ENCODE peak calls at places on chromosomes 3 and 15, in ten cellular contexts. One of them, this sample, is unnamed.

GRCh38 chr15:78003539-78004008 is 73.9 kb downstream of the TBC1D2B start:
- DNase-seq in A549: no peak
- DNase-seq in HCT116: no peak
- DNase-seq in GM12878: no peak
- DNase-seq in HepG2: no peak
- DNase-seq in K562: no peak
- DNase-seq in WTC11: no peak
- DNase-seq in NB4: no peak
- DNase-seq in H1: no peak
- DNase-seq in SK-N-SH: no peak
- DNase-seq in this sample: no peak

GRCh38 chr15:48120751-48121150 is at the start of gene SLC24A5:
- DNase-seq in A549: no peak
- DNase-seq in HCT116: no peak
- DNase-seq in GM12878: no peak
- DNase-seq in HepG2: no peak
- DNase-seq in K562: no peak
- DNase-seq in WTC11: no peak
- DNase-seq in NB4: no peak
- DNase-seq in H1: no peak
- DNase-seq in SK-N-SH: no peak
- DNase-seq in this sample: no peak

GRCh38 chr3:190644035-190644434 is 130.2 kb downstream of the IL1RAP start:
- DNase-seq in A549: no peak
- DNase-seq in HCT116: no peak
- DNase-seq in GM12878: no peak
- DNase-seq in HepG2: no peak
- DNase-seq in K562: no peak
- DNase-seq in WTC11: no peak
- DNase-seq in NB4: no peak
- DNase-seq in H1: no peak
- DNase-seq in SK-N-SH: no peak
- DNase-seq in this sample: no peak

GRCh38 chr3:128436214-128436613 is 30.5 kb downstream of the DNAJB8 start:
- DNase-seq in A549: no peak
- DNase-seq in HCT116: no peak
- DNase-seq in GM12878: no peak
- DNase-seq in HepG2: no peak
- DNase-seq in K562: no peak
- DNase-seq in WTC11: no peak
- DNase-seq in NB4: no peak
- DNase-seq in H1: no peak
- DNase-seq in SK-N-SH: no peak
- DNase-seq in this sample: no peak

GRCh38 chr3:17765819-17766472 is 23.5 kb upstream of the TBC1D5 start:
- DNase-seq in A549: no peak
- DNase-seq in HCT116: no peak
- DNase-seq in GM12878: peak; percentile 60
- DNase-seq in HepG2: no peak
- DNase-seq in K562: no peak
- DNase-seq in WTC11: no peak
- DNase-seq in NB4: peak; percentile 37
- DNase-seq in H1: no peak
- DNase-seq in SK-N-SH: no peak
- DNase-seq in this sample: no peak

GRCh38 chr3:46372492-46373359 is 2.0 kb downstream of the CCR5 start:
- DNase-seq in A549: no peak
- DNase-seq in HCT116: no peak
- DNase-seq in GM12878: no peak
- DNase-seq in HepG2: no peak
- DNase-seq in K562: no peak
- DNase-seq in WTC11: no peak
- DNase-seq in NB4: peak; percentile 74
- DNase-seq in H1: no peak
- DNase-seq in SK-N-SH: no peak
- DNase-seq in this sample: no peak

GRCh38 chr15:75785771-75786563 is 57.3 kb upstream of the UBE2Q2 start:
- DNase-seq in A549: no peak
- DNase-seq in HCT116: no peak
- DNase-seq in GM12878: no peak
- DNase-seq in HepG2: peak; percentile 31
- DNase-seq in K562: peak; percentile 35
- DNase-seq in WTC11: peak; percentile 74
- DNase-seq in NB4: no peak
- DNase-seq in H1: peak; percentile 68
- DNase-seq in SK-N-SH: peak; percentile 86
- DNase-seq in this sample: peak; percentile 15

GRCh38 chr3:180358179-180358578 is 243.8 kb upstream of the TTC14 start:
- DNase-seq in A549: no peak
- DNase-seq in HCT116: no peak
- DNase-seq in GM12878: no peak
- DNase-seq in HepG2: no peak
- DNase-seq in K562: no peak
- DNase-seq in WTC11: no peak
- DNase-seq in NB4: no peak
- DNase-seq in H1: no peak
- DNase-seq in SK-N-SH: no peak
- DNase-seq in this sample: peak; percentile 23

GRCh38 chr15:39488498-39488897 is 92.4 kb upstream of the THBS1 start:
- DNase-seq in A549: no peak
- DNase-seq in HCT116: no peak
- DNase-seq in GM12878: no peak
- DNase-seq in HepG2: no peak
- DNase-seq in K562: no peak
- DNase-seq in WTC11: no peak
- DNase-seq in NB4: no peak
- DNase-seq in H1: no peak
- DNase-seq in SK-N-SH: no peak
- DNase-seq in this sample: peak; percentile 29

DNA sequence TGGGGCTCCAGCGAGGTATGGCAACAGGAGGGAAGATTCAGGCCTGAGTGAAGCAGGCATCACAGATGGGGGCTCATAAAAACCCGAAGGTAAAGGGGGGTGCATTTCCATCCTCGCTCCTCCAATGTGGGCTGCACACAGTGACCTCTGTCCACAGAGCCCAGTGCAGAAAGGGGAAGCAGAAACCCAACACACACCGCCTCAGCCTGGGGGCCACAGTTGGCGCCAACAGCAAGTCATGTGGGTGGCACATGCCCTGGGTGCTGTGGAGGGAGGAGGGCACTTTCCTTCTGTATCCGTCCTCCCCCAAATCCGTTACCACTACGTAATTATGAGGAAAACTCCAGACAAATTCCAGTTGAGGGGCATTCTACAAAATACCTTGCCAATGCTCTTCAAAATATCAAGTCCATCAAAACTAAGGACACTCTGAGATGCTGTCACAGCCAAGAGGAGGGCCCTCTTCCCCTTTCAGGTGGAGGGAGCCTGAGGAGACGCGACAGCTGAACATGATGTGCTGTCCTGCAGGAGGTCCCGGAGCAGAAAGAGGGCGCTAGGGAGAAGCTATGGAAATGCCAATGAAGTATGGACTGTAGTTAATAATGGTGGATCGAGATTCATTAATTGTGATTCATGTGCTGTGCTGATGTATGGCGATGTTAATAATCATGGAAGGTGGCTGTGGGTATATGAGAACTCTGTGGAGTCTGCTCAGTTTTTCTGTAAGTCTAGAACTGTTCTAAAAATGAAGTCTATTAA is 16.4 kb downstream of the APBA2 start:
- DNase-seq in A549: no peak
- DNase-seq in HCT116: no peak
- DNase-seq in GM12878: no peak
- DNase-seq in HepG2: no peak
- DNase-seq in K562: no peak
- DNase-seq in WTC11: peak; percentile 59
- DNase-seq in NB4: peak; percentile 18
- DNase-seq in H1: no peak
- DNase-seq in SK-N-SH: no peak
- DNase-seq in this sample: no peak
- TF ChIP-seq MAX in A549: no peak
- TF ChIP-seq MAX in HCT116: no peak
- TF ChIP-seq MAX in GM12878: no peak
- TF ChIP-seq MAX in HepG2: no peak
- TF ChIP-seq MAX in K562: no peak
- TF ChIP-seq MAX in WTC11: no peak
- TF ChIP-seq MAX in NB4: peak; percentile 19
- TF ChIP-seq MAX in H1: no peak
- TF ChIP-seq MAX in SK-N-SH: no peak
- TF ChIP-seq MAX in this sample: no peak

DNA sequence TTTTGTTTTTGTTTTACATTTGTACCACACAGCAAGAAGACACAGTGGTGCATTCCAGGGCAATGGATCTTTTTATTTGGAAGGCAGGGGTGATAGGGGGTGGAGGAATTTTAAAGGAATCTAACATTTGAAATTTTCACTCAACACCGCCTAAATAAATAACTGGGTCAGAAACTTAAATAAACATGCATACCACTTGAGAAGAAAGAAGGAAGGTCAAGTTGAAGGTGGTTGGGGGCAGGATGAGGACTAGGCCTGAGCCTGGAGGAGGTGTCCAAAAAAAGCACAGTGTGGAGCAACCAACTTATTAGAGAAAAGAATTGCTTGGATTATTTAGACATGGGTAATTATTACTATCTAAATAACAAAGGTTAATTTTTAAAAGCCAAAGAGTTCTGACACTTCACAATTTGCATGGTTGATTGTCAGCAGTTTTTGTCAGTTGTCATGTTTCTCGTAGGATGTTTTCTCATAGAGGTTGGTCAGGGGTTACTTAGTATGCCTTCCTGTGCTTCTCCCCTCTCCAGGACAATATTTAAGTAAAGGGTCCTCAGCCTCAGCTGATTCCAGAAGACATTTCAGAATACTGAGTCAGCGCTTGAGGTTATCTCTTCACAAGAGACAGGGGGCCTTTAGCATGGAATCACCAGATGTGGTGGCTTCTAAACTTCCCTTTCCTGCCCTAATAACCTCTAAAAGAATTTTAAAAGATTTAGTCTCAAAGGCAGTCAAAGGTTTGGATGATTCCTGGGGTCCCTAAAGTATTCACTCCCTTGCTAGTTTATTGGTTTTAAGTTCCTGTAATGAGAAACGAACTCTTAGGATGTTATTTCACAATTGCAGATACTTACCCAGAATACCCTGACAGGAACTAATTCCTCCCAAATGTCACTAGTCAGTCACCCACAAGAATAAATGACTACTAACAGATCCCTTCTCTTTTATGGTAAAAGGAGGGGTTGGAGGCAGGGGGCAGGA is 173.8 kb upstream of the SLC2A2 start:
- DNase-seq in A549: no peak
- DNase-seq in HCT116: no peak
- DNase-seq in GM12878: no peak
- DNase-seq in HepG2: no peak
- DNase-seq in K562: no peak
- DNase-seq in WTC11: no peak
- DNase-seq in NB4: peak; percentile 94
- DNase-seq in H1: no peak
- DNase-seq in SK-N-SH: no peak
- DNase-seq in this sample: peak; percentile 47
- TF ChIP-seq MAX in A549: no peak
- TF ChIP-seq MAX in HCT116: no peak
- TF ChIP-seq MAX in GM12878: no peak
- TF ChIP-seq MAX in HepG2: no peak
- TF ChIP-seq MAX in K562: no peak
- TF ChIP-seq MAX in WTC11: no peak
- TF ChIP-seq MAX in NB4: no peak
- TF ChIP-seq MAX in H1: no peak
- TF ChIP-seq MAX in SK-N-SH: no peak
- TF ChIP-seq MAX in this sample: no peak

DNA sequence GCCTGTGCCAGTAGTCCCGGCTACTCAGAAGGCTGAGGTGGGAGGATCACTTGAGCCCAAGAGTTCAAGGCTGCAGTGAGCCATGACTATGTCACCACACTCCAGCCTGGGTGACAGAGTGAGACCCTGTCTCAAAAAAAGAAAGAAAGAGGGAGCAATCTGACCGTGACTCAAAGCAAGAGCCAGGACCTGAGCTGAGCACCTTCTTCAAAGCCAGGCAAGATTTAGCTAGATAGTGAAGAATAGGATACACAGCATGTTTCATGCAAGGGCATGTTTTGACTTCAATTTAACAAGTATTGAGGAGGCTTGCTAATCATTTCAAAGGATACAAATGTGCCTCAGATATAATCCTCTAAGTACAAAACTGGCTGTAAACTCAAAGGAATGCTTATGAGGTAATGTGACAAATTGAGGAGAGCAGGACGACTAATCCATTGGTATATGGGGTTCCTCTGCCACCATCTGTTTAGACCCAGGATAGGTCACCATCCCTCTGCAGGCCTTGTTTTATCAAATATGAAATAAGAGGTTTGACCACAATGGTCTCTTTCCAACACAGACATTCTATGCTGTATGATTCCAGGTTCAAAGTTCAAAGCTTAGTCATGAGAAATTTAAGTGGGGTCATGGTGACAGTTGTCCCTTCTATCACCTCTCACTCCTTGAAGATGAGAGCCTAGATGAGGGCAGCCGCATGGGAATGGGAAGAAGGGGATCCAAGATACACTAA is 33.2 kb downstream of the RAB27A start:
- DNase-seq in A549: no peak
- DNase-seq in HCT116: no peak
- DNase-seq in GM12878: no peak
- DNase-seq in HepG2: peak; percentile 5
- DNase-seq in K562: no peak
- DNase-seq in WTC11: no peak
- DNase-seq in NB4: no peak
- DNase-seq in H1: no peak
- DNase-seq in SK-N-SH: no peak
- DNase-seq in this sample: no peak
- TF ChIP-seq MAX in A549: no peak
- TF ChIP-seq MAX in HCT116: no peak
- TF ChIP-seq MAX in GM12878: no peak
- TF ChIP-seq MAX in HepG2: no peak
- TF ChIP-seq MAX in K562: no peak
- TF ChIP-seq MAX in WTC11: no peak
- TF ChIP-seq MAX in NB4: no peak
- TF ChIP-seq MAX in H1: no peak
- TF ChIP-seq MAX in SK-N-SH: no peak
- TF ChIP-seq MAX in this sample: no peak

DNA sequence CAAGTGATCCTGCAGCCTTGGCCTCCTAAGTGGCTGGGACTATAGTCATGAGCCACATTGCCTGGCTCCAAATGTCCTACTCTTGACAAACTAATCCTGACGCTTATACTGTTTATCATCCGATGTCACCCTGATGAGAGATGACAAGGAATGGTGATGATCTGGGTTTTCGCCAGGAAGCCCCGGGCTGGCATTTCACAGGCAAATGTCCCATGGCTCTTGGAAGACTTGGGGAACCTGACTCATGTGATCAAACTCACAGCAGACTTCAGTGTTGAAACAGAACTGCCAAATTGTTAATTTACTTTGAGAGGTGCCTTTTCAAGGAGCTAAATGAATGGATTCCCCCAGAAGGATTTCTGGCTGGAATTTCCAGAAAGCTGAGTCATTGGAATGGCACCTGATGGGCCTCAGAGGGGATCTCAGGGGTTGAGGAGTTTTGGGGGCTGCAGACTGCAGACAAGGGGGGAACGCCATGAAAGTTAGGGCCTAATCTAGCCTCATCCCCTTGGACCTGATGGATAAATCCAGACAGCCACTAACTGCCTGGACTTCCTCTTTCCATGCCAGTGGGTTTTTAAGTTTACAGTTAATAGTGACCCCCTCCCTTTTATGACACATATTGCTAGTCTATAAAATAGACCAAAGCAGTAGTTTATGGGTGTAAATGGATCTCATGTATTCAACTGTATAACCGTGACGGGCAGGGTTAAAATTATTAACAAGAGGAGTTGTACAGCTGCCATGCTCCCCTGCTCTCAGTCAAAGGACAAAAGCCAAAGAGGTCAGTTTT is 146.6 kb downstream of the CHSY1 start:
- DNase-seq in A549: no peak
- DNase-seq in HCT116: no peak
- DNase-seq in GM12878: no peak
- DNase-seq in HepG2: no peak
- DNase-seq in K562: no peak
- DNase-seq in WTC11: no peak
- DNase-seq in NB4: peak; percentile 58
- DNase-seq in H1: no peak
- DNase-seq in SK-N-SH: no peak
- DNase-seq in this sample: no peak
- TF ChIP-seq MAX in A549: no peak
- TF ChIP-seq MAX in HCT116: no peak
- TF ChIP-seq MAX in GM12878: no peak
- TF ChIP-seq MAX in HepG2: no peak
- TF ChIP-seq MAX in K562: no peak
- TF ChIP-seq MAX in WTC11: no peak
- TF ChIP-seq MAX in NB4: no peak
- TF ChIP-seq MAX in H1: no peak
- TF ChIP-seq MAX in SK-N-SH: no peak
- TF ChIP-seq MAX in this sample: no peak